ENCODE peak calls at places on chromosome 5, in five cellular contexts. G is K562, P is endothelial cell of umbilical vein, O is HepG2, Q is H1. J is an unnamed sample.
A peak's percentile ranks its signal among the peaks of the same experiment; 100 is the strongest.

GRCh38 chr5:147686421-147686820 is 96.1 kb downstream of the JAKMIP2 start:
- DNase-seq in O (no peak), P (no peak), Q (no peak), G (no peak), J (no peak)

GRCh38 chr5:89946514-89946913 is 463.0 kb downstream of the CETN3 start:
- DNase-seq in Q (no peak), G (no peak), O (no peak), P (no peak), J (no peak)

GRCh38 chr5:100423330-100423729 is 111.8 kb upstream of the FAM174A start:
- DNase-seq in P (peak; percentile 46), Q (no peak), O (no peak), G (no peak), J (peak; percentile 24)

GRCh38 chr5:73222173-73222572 is 49.2 kb downstream of the TMEM174 start:
- DNase-seq in O (no peak), P (no peak), G (no peak), Q (no peak), J (no peak)

GRCh38 chr5:38780950-38781349 is 64.9 kb upstream of the OSMR start:
- DNase-seq in P (peak; percentile 62), Q (no peak), G (no peak), O (no peak), J (peak; percentile 39)

GRCh38 chr5:8944005-8944404 is 601.9 kb downstream of the SEMA5A start:
- DNase-seq in Q (no peak), P (no peak), G (no peak), O (no peak), J (no peak)

GRCh38 chr5:147396070-147396469 is 113.8 kb downstream of the DPYSL3 start:
- DNase-seq in O (no peak), G (no peak), P (no peak), Q (no peak), J (no peak)

GRCh38 chr5:142894749-142895148 is 124.6 kb downstream of the ARHGAP26 start:
- DNase-seq in O (peak; percentile 25), G (no peak), P (no peak), Q (no peak), J (no peak)

GRCh38 chr5:126007841-126008240 is 415.4 kb upstream of the GRAMD2B start:
- DNase-seq in O (no peak), G (no peak), P (no peak), Q (no peak), J (no peak)

GRCh38 chr5:159458217-159458711 is 128.0 kb upstream of the IL12B start:
- DNase-seq in G (no peak), Q (no peak), O (no peak), P (no peak), J (no peak)

GRCh38 chr5:90983148-90983547 is 400.0 kb downstream of the ARRDC3 start:
- DNase-seq in O (peak; percentile 66), G (peak; percentile 57), P (peak; percentile 32), Q (no peak), J (peak; percentile 95)

GRCh38 chr5:98458004-98458403 is 315.5 kb upstream of the RGMB start:
- DNase-seq in Q (no peak), P (no peak), O (no peak), G (no peak), J (no peak)

GRCh38 chr5:176543428-176544182 is 5.5 kb upstream of the CDHR2 start:
- DNase-seq in G (peak; percentile 79), Q (no peak), P (no peak), O (no peak), J (peak; percentile 53)

GRCh38 chr5:176545388-176545736 is 3.8 kb upstream of the CDHR2 start:
- DNase-seq in Q (no peak), O (no peak), P (no peak), G (no peak), J (no peak)

GRCh38 chr5:176548967-176549444 is at the start of gene CDHR2:
- DNase-seq in O (peak; percentile 85), P (no peak), G (no peak), Q (no peak), J (no peak)

GRCh38 chr5:176547811-176548210 is 1.3 kb upstream of the CDHR2 start:
- DNase-seq in Q (no peak), G (no peak), O (peak; percentile 78), P (no peak), J (peak; percentile 79)

GRCh38 chr5:176545737-176546509 is 3.2 kb upstream of the CDHR2 start:
- DNase-seq in O (peak; percentile 67), G (no peak), Q (no peak), P (no peak), J (peak; percentile 27)
- H3K4me2 ChIP-seq in O (peak overlapping the region; percentile 73), G (no peak overlapping the region), Q (no peak overlapping the region), P (no peak overlapping the region), J (peak overlapping the region; percentile 34)

GRCh38 chr5:43117092-43117491 is 3.6 kb upstream of the ZNF131 start:
- DNase-seq in P (no peak), O (no peak), G (no peak), Q (no peak), J (no peak)

GRCh38 chr5:43120720-43121564 is at the start of gene ZNF131:
- DNase-seq in Q (peak; percentile 89), O (peak; percentile 89), G (peak; percentile 96), P (peak; percentile 97), J (peak; percentile 86)

GRCh38 chr5:43115968-43116367 is 4.7 kb upstream of the ZNF131 start:
- DNase-seq in Q (no peak), G (no peak), O (peak; percentile 17), P (no peak), J (no peak)

GRCh38 chr5:43123887-43124286 is 3.2 kb downstream of the ZNF131 start:
- DNase-seq in P (no peak), G (no peak), O (no peak), Q (no peak), J (no peak)

GRCh38 chr5:43121565-43122484 is 1.1 kb downstream of the ZNF131 start:
- DNase-seq in O (peak; percentile 8), Q (no peak), P (peak; percentile 53), G (peak; percentile 29), J (peak; percentile 38)
- TF ChIP-seq JUN in O (no peak), Q (no peak), P (no peak), G (no peak), J (no peak)

DNA sequence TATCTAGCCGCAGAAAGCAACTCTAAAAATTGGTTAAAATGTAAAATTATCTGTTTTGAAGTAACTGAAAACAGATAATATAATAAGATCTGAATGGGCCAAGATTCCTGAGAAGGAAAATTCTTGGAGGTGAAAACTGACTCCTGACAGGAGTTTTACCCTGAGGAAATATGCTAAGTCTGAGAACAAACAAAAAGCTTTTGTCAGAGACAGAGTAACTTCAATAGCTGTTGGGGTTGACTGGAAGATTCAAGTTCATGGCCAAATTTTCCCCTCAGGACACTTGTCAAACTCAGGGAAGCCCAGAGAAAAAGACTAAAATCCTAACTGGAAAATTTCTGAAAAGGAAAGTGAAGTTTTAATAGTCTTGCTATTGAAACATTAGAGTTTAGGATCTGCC is 5.7 kb downstream of the PCDHB4 start:
- DNase-seq in Q (no peak), G (no peak), P (no peak), O (no peak), J (no peak)
- H3K4me2 ChIP-seq in Q (no peak overlapping the region), G (no peak overlapping the region), P (no peak overlapping the region), O (no peak overlapping the region), J (no peak overlapping the region)

DNA sequence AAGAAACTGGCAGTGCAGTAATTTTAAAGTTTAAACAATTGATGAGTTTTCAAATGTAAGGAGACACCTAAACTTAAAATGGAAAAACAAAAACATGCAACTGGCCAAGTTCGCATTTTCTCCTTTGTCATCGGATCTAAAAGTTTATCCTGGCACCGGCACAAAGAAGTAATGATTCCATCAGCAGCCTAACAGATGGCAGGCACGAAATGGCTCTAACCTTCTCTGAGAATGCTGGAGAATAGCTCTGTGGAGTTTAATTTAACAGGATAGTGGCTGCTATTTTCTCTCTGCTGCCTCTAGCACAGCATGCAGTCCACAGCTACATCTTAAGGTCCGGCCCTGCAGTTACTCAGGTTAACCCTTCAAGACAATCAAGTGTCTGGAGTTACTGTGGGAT is 82.2 kb downstream of the PRELID2 start:
- DNase-seq in G (no peak), P (peak; percentile 76), O (no peak), Q (no peak), J (no peak)
- TF ChIP-seq JUN in G (no peak), P (no peak), O (no peak), Q (no peak), J (no peak)

GRCh38 chr5:173094012-173094661 is 38.0 kb downstream of the CREBRF start:
- DNase-seq in G (no peak), P (peak; percentile 97), O (peak; percentile 73), Q (no peak), J (peak; percentile 59)

GRCh38 chr5:173090626-173091025 is 34.5 kb downstream of the CREBRF start:
- DNase-seq in P (no peak), Q (no peak), G (no peak), O (no peak), J (no peak)

GRCh38 chr5:173093597-173093996 is 37.4 kb downstream of the CREBRF start:
- DNase-seq in Q (no peak), O (no peak), P (no peak), G (no peak), J (no peak)

GRCh38 chr5:173089581-173089980 is 33.4 kb downstream of the CREBRF start:
- DNase-seq in Q (no peak), O (no peak), P (no peak), G (no peak), J (no peak)

DNA sequence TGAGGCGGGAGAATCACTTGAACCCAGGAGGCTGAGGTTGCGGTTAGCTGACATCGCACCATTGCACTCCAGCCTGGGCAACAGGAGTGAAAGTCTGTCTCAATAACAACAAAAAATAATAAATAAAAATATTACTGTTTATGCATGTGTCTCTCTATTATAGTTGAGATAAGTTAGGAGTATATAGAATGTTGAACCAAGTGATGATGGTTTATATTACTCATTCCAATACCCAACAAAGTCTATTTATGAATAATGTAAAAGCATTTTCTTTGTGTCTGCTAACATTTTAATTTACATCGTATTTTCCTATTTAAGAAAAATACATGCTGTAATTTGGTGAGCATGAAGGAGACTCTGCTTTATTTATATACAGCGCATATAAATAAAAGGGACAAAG is 35.8 kb downstream of the CREBRF start:
- DNase-seq in Q (no peak), P (no peak), O (no peak), G (no peak), J (no peak)
- H3K4me2 ChIP-seq in Q (no peak overlapping the region), P (no peak overlapping the region), O (no peak overlapping the region), G (no peak overlapping the region), J (no peak overlapping the region)

DNA sequence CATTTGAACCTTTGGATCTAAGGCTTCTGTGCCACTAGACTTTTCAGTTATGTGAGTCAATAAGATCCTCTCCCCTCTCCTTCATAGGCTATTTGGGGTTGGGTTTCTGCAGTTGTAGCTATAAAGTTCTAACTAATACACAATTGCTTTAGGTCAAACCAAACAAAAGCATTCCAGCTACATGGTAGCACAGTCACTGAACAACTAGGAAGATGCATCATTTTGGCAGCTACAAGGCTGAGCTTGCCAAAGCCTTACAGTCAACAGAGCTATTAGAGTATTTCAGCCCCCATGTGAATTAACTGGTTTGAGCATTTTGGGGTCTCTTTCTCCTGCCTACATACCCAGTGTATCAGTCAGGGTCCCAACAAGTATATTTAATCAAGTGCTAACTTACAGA is 234.6 kb downstream of the ZNF608 start:
- DNase-seq in Q (no peak), O (no peak), G (no peak), P (no peak), J (no peak)
- TF ChIP-seq JUN in Q (no peak), O (no peak), G (no peak), P (no peak), J (no peak)

GRCh38 chr5:171724771-171725609 is 60.6 kb upstream of the SMIM23 start:
- DNase-seq in G (no peak), P (no peak), Q (no peak), O (no peak), J (no peak)
- H3K4me2 ChIP-seq in G (no peak overlapping the region), P (no peak overlapping the region), Q (no peak overlapping the region), O (no peak overlapping the region), J (no peak overlapping the region)

GRCh38 chr5:127101533-127101932 is 28.2 kb upstream of the C5orf63 start:
- DNase-seq in Q (no peak), P (peak; percentile 59), G (no peak), O (no peak), J (no peak)
- TF ChIP-seq JUN in Q (no peak), P (no peak), G (no peak), O (no peak), J (no peak)

J was measured in A549.